ENCODE peak calls at places on chromosomes 4 and X, in eight cellular contexts. C is activated B cell treated with CpG ODN at 0.5 μM for 24 hours; T is stimulated activated CD4-positive, alpha-beta T cell treated with anti-CD3 and anti-CD28 coated beads, Interleukin-12 subunit alpha, Interleukin-12 subunit beta, amount 100 ng/mL, for 24 hours; S is breast epithelium; D is GM12865; A is CD4-positive, alpha-beta T cell; X is iPS-NIHi11; M is mesenteric fat pad. O is an unnamed sample.

GRCh38 chr4:104879367-104879766 is 267.3 kb upstream of the TET2 start:
- DNase-seq in C (no peak), T (no peak), S (no peak), D (peak; percentile 24), A (no peak), X (no peak), M (no peak), O (no peak)

GRCh38 chr4:101973331-101973730 is 182.8 kb downstream of the BANK1 start:
- DNase-seq in C (no peak), T (no peak), S (no peak), D (no peak), A (no peak), X (no peak), M (no peak), O (no peak)

GRCh38 chr4:148141536-148141935 is 300.7 kb downstream of the NR3C2 start:
- DNase-seq in C (no peak), T (no peak), S (no peak), D (no peak), A (no peak), X (no peak), M (no peak), O (no peak)

GRCh38 chrX:12210196-12210815 is 72.0 kb downstream of the FRMPD4 start:
- DNase-seq in C (no peak), T (no peak), S (no peak), D (no peak), A (no peak), X (no peak), M (no peak), O (no peak)

GRCh38 chrX:13506574-13506973 is 62.8 kb upstream of the EGFL6 start:
- DNase-seq in C (peak; percentile 15), T (peak; percentile 26), S (no peak), D (peak; percentile 58), A (peak; percentile 39), X (peak; percentile 40), M (no peak), O (peak; percentile 62)

GRCh38 chrX:17986977-17987376 is 125.9 kb upstream of the RAI2 start:
- DNase-seq in C (no peak), T (no peak), S (no peak), D (no peak), A (no peak), X (no peak), M (no peak), O (no peak)

GRCh38 chr4:101114936-101115372 is 232.4 kb downstream of the PPP3CA start:
- DNase-seq in C (no peak), T (no peak), S (no peak), D (no peak), A (no peak), X (peak; percentile 11), M (no peak), O (no peak)

GRCh38 chr4:183249854-183250253 is 70.2 kb downstream of the CLDN22 start:
- DNase-seq in C (no peak), T (no peak), S (no peak), D (peak; percentile 20), A (no peak), X (peak; percentile 26), M (no peak), O (peak; percentile 26)

GRCh38 chrX:64792598-64793337 is 183.5 kb downstream of the ZC4H2 start:
- DNase-seq in C (no peak), T (no peak), S (no peak), D (peak; percentile 15), A (no peak), X (peak; percentile 16), M (no peak), O (no peak)

GRCh38 chr4:123398803-123399637 is 2.4 kb downstream of the SPRY1 start:
- DNase-seq in C (peak; percentile 52), T (peak; percentile 57), S (peak; percentile 58), D (peak; percentile 70), A (peak; percentile 2), X (peak; percentile 21), M (no peak), O (peak; percentile 60)

GRCh38 chrX:2266445-2267349 is 234.1 kb downstream of the DHRSX start:
- DNase-seq in C (no peak), T (no peak), S (no peak), D (no peak), A (no peak), X (no peak), M (peak; percentile 43), O (no peak)

GRCh38 chr4:1832690-1833089 is 23.3 kb downstream of the LETM1 start:
- DNase-seq in C (no peak), T (no peak), S (no peak), D (no peak), A (no peak), X (no peak), M (no peak), O (no peak)

GRCh38 chr4:168826620-168827019 is 183.4 kb downstream of the CBR4 start:
- DNase-seq in C (no peak), T (no peak), S (no peak), D (no peak), A (no peak), X (no peak), M (no peak), O (no peak)

GRCh38 chr4:169619518-169619957 is 840 bp upstream of the CLCN3 start:
- DNase-seq in C (peak; percentile 38), T (no peak), S (peak; percentile 68), D (peak; percentile 79), A (peak; percentile 31), X (peak; percentile 43), M (no peak), O (peak; percentile 51)

GRCh38 chrX:27057883-27058282 is 405.3 kb downstream of the PPP4R3C start:
- DNase-seq in C (no peak), T (no peak), S (no peak), D (no peak), A (no peak), X (peak; percentile 3), M (no peak), O (no peak)

GRCh38 chr4:81635128-81635527 is 163.4 kb upstream of the RASGEF1B start:
- DNase-seq in C (no peak), T (no peak), S (no peak), D (no peak), A (no peak), X (no peak), M (no peak), O (no peak)

GRCh38 chr4:135838889-135839288 is 1637.3 kb upstream of the PABPC4L start:
- DNase-seq in C (no peak), T (no peak), S (no peak), D (no peak), A (no peak), X (peak; percentile 36), M (no peak), O (no peak)

GRCh38 chr4:168484626-168485025 is 4.3 kb upstream of the DDX60L start:
- DNase-seq in C (no peak), T (no peak), S (no peak), D (no peak), A (no peak), X (no peak), M (no peak), O (no peak)

GRCh38 chr4:158538176-158538575 is 16.5 kb downstream of the RXFP1 start:
- DNase-seq in C (no peak), T (no peak), S (no peak), D (no peak), A (no peak), X (no peak), M (no peak), O (no peak)

GRCh38 chrX:40120838-40121580 is 23.3 kb upstream of the BCOR start:
- DNase-seq in C (no peak), T (no peak), S (no peak), D (no peak), A (no peak), X (no peak), M (no peak), O (no peak)

GRCh38 chrX:77431227-77431626 is 16.0 kb upstream of the FGF16 start:
- DNase-seq in C (no peak), T (no peak), S (no peak), D (peak; percentile 3), A (no peak), X (no peak), M (no peak), O (no peak)

GRCh38 chr4:169582706-169583105 is 29.7 kb downstream of the NEK1 start:
- DNase-seq in C (no peak), T (no peak), S (no peak), D (no peak), A (no peak), X (no peak), M (no peak), O (no peak)

GRCh38 chrX:135652602-135653001 is 60.8 kb upstream of the CT45A1 start:
- DNase-seq in C (no peak), T (no peak), S (no peak), D (no peak), A (no peak), X (no peak), M (no peak), O (no peak)

GRCh38 chr4:174697164-174697563 is 131.9 kb downstream of the GLRA3 start:
- DNase-seq in C (no peak), T (no peak), S (no peak), D (no peak), A (no peak), X (no peak), M (no peak), O (no peak)

GRCh38 chr4:8860892-8861575 is 10.6 kb downstream of the HMX1 start:
- DNase-seq in C (no peak), T (no peak), S (no peak), D (no peak), A (no peak), X (peak; percentile 83), M (no peak), O (peak; percentile 39)

GRCh38 chr4:153518637-153519384 is 52.7 kb downstream of the TMEM131L start:
- DNase-seq in C (no peak), T (no peak), S (no peak), D (peak; percentile 72), A (no peak), X (no peak), M (no peak), O (no peak)

GRCh38 chr4:143512978-143513313 is 556 bp upstream of the SMARCA5 start:
- DNase-seq in C (no peak), T (no peak), S (no peak), D (no peak), A (no peak), X (no peak), M (no peak), O (no peak)

GRCh38 chr4:91958651-91959050 is 345.1 kb upstream of the GRID2 start:
- DNase-seq in C (no peak), T (no peak), S (no peak), D (no peak), A (no peak), X (peak; percentile 72), M (no peak), O (no peak)

GRCh38 chr4:1683903-1684755 is at the start of gene FAM53A:
- DNase-seq in C (peak; percentile 99), T (peak; percentile 92), S (peak; percentile 89), D (peak; percentile 94), A (peak; percentile 96), X (peak; percentile 99), M (peak; percentile 97), O (peak; percentile 98)

GRCh38 chr4:26197018-26197779 is 123.6 kb upstream of the RBPJ start:
- DNase-seq in C (no peak), T (peak; percentile 54), S (peak; percentile 56), D (peak; percentile 94), A (peak; percentile 48), X (no peak), M (no peak), O (peak; percentile 64)

GRCh38 chrX:50747471-50747900 is 66.5 kb downstream of the SHROOM4 start:
- DNase-seq in C (no peak), T (no peak), S (no peak), D (peak; percentile 10), A (no peak), X (peak; percentile 33), M (no peak), O (peak; percentile 25)

GRCh38 chr4:127783026-127783769 is 1.1 kb downstream of the HSPA4L start:
- DNase-seq in C (no peak), T (no peak), S (peak; percentile 81), D (no peak), A (no peak), X (peak; percentile 61), M (no peak), O (no peak)